ENCODE peak calls at places on chromosome 21, in six cellular contexts. D is mesendoderm, A is IMR-90, W is neuronal stem cell, T is H1, E is trophoblast cell. V is an unnamed sample.

GRCh38 chr21:16330340-16331319 is 600.8 kb downstream of the USP25 start:
- DNase-seq in D (peak; percentile 81), A (peak; percentile 75), W (peak; percentile 62), T (no peak), E (peak; percentile 86), V (peak; percentile 65)

GRCh38 chr21:31316488-31317169 is 27.4 kb downstream of the TIAM1 start:
- DNase-seq in D (peak; percentile 91), A (peak; percentile 52), W (no peak), T (no peak), E (peak; percentile 91), V (no peak)

GRCh38 chr21:28627261-28627660 is 365.4 kb downstream of the LTN1 start:
- DNase-seq in D (no peak), A (no peak), W (no peak), T (no peak), E (no peak), V (no peak)

GRCh38 chr21:34813266-34813886 is 144.6 kb downstream of the CLIC6 start:
- DNase-seq in D (no peak), A (peak; percentile 90), W (no peak), T (no peak), E (peak; percentile 93), V (peak; percentile 86)

GRCh38 chr21:43800124-43800523 is 10.7 kb downstream of the RRP1 start:
- DNase-seq in D (no peak), A (no peak), W (no peak), T (no peak), E (no peak), V (no peak)

GRCh38 chr21:38303300-38303699 is 46.5 kb downstream of the KCNJ15 start:
- DNase-seq in D (no peak), A (peak; percentile 88), W (no peak), T (no peak), E (no peak), V (peak; percentile 91)

GRCh38 chr21:16509466-16509865 is 779.7 kb downstream of the USP25 start:
- DNase-seq in D (no peak), A (peak; percentile 16), W (no peak), T (no peak), E (no peak), V (no peak)

GRCh38 chr21:45871616-45872236 is 109.8 kb upstream of the COL6A1 start:
- DNase-seq in D (no peak), A (no peak), W (no peak), T (no peak), E (no peak), V (no peak)

GRCh38 chr21:44847261-44848056 is 26.0 kb downstream of the PTTG1IP start:
- DNase-seq in D (no peak), A (no peak), W (no peak), T (no peak), E (no peak), V (no peak)

GRCh38 chr21:44582055-44582454 is 1.7 kb upstream of the KRTAP10-5 start:
- DNase-seq in D (no peak), A (no peak), W (no peak), T (no peak), E (no peak), V (no peak)

GRCh38 chr21:39000496-39000895 is 182.8 kb downstream of the PSMG1 start:
- DNase-seq in D (no peak), A (peak; percentile 46), W (no peak), T (no peak), E (peak; percentile 31), V (peak; percentile 18)

GRCh38 chr21:41503331-41503730 is 4.6 kb downstream of the TMPRSS2 start:
- DNase-seq in D (no peak), A (no peak), W (no peak), T (no peak), E (peak; percentile 84), V (no peak)
- H3K4me1 ChIP-seq in D (no peaks in the 10 kb centered on the region), A (no peaks in the 10 kb centered on the region), W (no peaks in the 10 kb centered on the region), T (no peaks in the 10 kb centered on the region), E (peaks cover 6% of the 10 kb centered on the region), V (peaks cover 18% of the 10 kb centered on the region)

DNA sequence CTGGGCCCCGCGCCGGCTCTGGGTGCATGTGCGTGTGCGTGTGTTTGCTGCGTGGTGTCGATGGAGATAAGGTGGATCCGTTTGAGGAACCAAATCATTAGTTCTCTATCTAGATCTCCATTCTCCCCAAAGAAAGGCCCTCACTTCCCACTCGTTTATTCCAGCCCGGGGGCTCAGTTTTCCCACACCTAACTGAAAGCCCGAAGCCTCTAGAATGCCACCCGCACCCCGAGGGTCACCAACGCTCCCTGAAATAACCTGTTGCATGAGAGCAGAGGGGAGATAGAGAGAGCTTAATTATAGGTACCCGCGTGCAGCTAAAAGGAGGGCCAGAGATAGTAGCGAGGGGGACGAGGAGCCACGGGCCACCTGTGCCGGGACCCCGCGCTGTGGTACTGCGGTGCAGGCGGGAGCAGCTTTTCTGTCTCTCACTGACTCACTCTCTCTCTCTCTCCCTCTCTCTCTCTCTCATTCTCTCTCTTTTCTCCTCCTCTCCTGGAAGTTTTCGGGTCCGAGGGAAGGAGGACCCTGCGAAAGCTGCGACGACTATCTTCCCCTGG is 644 bp downstream of the OLIG2 start:
- DNase-seq in D (no peak), A (no peak), W (no peak), T (no peak), E (no peak), V (no peak)
- H3K4me3 ChIP-seq in D (peak overlapping the region; percentile 12), A (no peak overlapping the region), W (peak overlapping the region; percentile 48), T (peak overlapping the region; percentile 28), E (no peak overlapping the region), V (peak overlapping the region; percentile 30)

DNA sequence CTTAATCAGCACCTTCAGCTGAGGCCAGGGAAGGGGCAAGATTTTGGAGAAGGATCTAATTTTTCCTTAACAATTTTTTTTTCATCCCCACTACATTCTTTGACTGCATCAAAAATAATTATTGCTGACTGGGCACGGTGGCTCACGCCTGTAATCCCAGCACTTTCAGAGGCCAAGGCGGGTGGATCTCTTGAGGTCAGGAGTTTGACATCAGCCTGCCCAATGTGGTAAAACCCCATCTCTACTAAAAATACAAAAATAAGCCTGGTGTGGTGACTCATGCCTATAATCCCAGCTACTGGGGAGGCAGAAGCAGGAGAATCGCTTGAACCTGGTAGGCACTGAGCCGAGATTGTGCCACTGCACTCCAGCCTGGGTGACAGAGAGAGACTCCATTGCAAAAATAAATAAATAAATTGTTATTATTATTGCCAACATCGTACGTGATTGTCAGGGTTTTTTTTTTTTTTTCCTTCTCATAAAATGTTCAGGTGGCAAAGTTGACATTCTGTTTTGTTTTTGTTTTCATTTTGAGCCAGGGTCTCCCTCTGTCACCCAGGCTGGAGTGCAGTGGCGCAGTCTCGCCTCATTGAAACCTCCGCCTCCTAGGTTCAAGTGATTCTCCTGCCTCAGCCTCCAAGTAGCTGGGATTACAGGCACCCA is 37.3 kb upstream of the MORC3 start:
- DNase-seq in D (no peak), A (peak; percentile 10), W (no peak), T (no peak), E (no peak), V (no peak)
- H2BK120ac ChIP-seq in D (no peak overlapping the region), A (no peak overlapping the region), W (no peak overlapping the region), T (no peak overlapping the region), E (no peak overlapping the region), V (no peak overlapping the region)

DNA sequence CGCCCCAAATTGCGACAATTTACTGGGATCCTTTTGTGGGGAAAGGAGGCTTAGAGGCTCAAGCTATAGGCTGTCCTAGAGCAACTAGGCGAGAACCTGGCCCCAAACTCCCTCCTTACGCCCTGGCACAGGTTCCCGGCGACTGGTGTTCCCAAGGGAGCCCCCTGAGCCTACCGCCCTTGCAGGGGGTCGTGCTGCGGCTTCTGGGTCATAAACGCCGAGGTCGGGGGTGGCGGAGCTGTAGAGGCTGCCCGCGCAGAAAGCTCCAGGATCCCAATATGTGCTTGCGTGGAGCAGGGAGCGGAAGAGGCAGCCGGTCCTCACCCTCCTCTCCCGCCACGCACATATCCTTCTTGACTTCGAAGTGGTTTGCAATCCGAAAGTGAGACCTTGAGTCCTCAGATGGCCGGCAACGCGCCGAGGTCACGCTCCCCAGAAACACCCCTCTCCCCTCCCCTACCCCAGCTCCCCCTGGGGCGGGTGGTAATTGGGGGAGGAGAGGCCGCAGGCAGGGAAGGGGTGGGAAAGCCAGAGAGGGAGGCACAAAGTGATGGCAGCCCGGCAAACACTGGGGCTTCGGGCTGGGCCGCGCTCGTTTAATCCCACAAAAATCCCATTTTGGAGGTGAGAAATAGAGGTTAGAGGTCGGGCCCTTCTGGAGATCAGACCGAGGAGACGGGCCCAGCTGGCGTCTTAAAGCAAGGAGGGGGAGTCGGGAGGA is 6.2 kb downstream of the SIM2 start:
- DNase-seq in D (peak; percentile 8), A (peak; percentile 18), W (no peak), T (no peak), E (no peak), V (no peak)
- H3K4me1 ChIP-seq in D (no peaks in the 10 kb centered on the region), A (no peaks in the 10 kb centered on the region), W (peaks cover 23% of the 10 kb centered on the region), T (no peaks in the 10 kb centered on the region), E (peaks cover 5% of the 10 kb centered on the region), V (peaks cover 59% of the 10 kb centered on the region)

GRCh38 chr21:36255650-36256047 is 64.3 kb upstream of the MORC3 start:
- DNase-seq in D (no peak), A (no peak), W (no peak), T (no peak), E (no peak), V (no peak)
- H3K4me3 ChIP-seq in D (no peak overlapping the region), A (no peak overlapping the region), W (no peak overlapping the region), T (no peak overlapping the region), E (no peak overlapping the region), V (no peak overlapping the region)